ENCODE peak calls at places on chromosomes 7 and 10, in four cellular contexts. D, I, N and J are unnamed samples. For H3K27me3, the result is how much of the 10 kb centered on the place peaks cover.

GRCh38 chr10:3691482-3691881 is 93.5 kb downstream of the KLF6 start:
- DNase-seq in D (no peak), I (no peak), N (no peak), J (no peak)

GRCh38 chr7:107179326-107180163 is 10.7 kb downstream of the HBP1 start:
- DNase-seq in D (no peak), I (peak), N (no peak), J (no peak)

GRCh38 chr10:61960396-61961120 is 59.1 kb downstream of the ARID5B start:
- DNase-seq in D (no peak), I (no peak), N (no peak), J (no peak)

GRCh38 chr7:134890246-134891240 is 95.8 kb upstream of the AGBL3 start:
- DNase-seq in D (peak), I (no peak), N (no peak), J (peak)

GRCh38 chr7:124930655-124931597 is 1.3 kb upstream of the POT1 start:
- DNase-seq in D (no peak), I (no peak), N (no peak), J (no peak)

GRCh38 chr10:7409045-7409731 is 1.6 kb downstream of the SFMBT2 start:
- DNase-seq in D (peak), I (no peak), N (no peak), J (no peak)

GRCh38 chr10:77716943-77717735 is 79.5 kb upstream of the KCNMA1 start:
- DNase-seq in D (peak), I (no peak), N (no peak), J (no peak)

GRCh38 chr7:105734233-105734632 is 142.2 kb downstream of the ATXN7L1 start:
- DNase-seq in D (no peak), I (no peak), N (no peak), J (no peak)

GRCh38 chr10:71600856-71601255 is 118.7 kb downstream of the C10orf105 start:
- DNase-seq in D (no peak), I (no peak), N (no peak), J (no peak)

GRCh38 chr10:15898046-15898445 is 37.7 kb upstream of the MINDY3 start:
- DNase-seq in D (no peak), I (no peak), N (no peak), J (no peak)

GRCh38 chr7:107659666-107660065 is 962 bp upstream of the SLC26A4 start:
- DNase-seq in D (no peak), I (peak), N (no peak), J (no peak)

GRCh38 chr10:68594405-68594804 is 34.3 kb downstream of the TET1 start:
- DNase-seq in D (no peak), I (peak), N (no peak), J (no peak)

GRCh38 chr7:133822001-133822641 is 305.0 kb upstream of the LRGUK start:
- DNase-seq in D (no peak), I (no peak), N (no peak), J (no peak)

GRCh38 chr10:8444630-8445029 is 390.1 kb downstream of the GATA3 start:
- DNase-seq in D (no peak), I (no peak), N (no peak), J (no peak)

GRCh38 chr7:149293338-149293737 is 31.3 kb downstream of the ZNF783 start:
- DNase-seq in D (no peak), I (no peak), N (no peak), J (no peak)

GRCh38 chr10:2341298-2341697 is 604.0 kb upstream of the ADARB2 start:
- DNase-seq in D (no peak), I (no peak), N (no peak), J (no peak)

GRCh38 chr10:122044713-122045112 is 55.8 kb downstream of the TACC2 start:
- DNase-seq in D (peak), I (no peak), N (no peak), J (no peak)

GRCh38 chr7:51234139-51234538 is 82.5 kb downstream of the COBL start:
- DNase-seq in D (no peak), I (no peak), N (no peak), J (no peak)

GRCh38 chr10:36736311-36736710 is 389.1 kb upstream of the ANKRD30A start:
- DNase-seq in D (no peak), I (no peak), N (no peak), J (no peak)

GRCh38 chr10:34654211-34654610 is 160.9 kb downstream of the PARD3 start:
- DNase-seq in D (no peak), I (no peak), N (no peak), J (no peak)

GRCh38 chr7:151186640-151187408 is at the start of gene ASB10:
- DNase-seq in D (no peak), I (no peak), N (no peak), J (no peak)
- TF ChIP-seq POLR2A in D (no peak), I (no peak), N (no peak), J (no peak)

DNA sequence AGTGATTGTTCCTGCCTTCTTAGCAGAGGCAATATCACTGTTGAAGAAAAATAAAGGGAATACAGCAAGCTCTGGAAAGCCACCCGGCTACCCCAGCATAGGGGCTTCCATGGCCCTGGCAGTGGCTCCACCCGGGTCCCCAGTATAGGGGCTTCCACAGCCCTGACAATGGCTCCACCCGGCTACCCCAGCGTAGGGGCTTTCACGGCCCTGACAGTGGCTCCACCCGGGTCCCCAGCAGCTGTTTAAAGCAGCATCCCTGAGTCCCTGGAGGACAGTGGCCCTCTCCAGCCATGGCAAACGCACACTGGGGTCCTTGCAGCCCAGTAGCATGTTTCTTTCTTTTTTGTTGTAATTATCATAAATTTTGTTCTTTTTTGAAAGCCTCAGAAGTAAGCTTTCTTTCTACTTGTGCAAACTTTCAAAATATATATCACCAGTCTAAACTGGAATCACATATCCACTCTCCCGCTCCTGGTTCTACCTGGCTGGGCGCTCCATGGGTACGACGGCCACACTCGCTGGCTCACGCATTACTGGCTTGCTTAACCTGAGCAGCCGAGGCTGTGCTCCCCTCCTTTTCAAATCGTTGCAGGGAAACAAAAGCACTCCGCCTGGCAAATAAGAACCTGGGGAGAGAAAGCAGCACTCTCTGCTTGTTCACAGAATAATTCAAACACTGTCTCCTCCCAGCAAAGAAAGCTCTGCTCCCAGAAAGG is 62.1 kb downstream of the TCERG1L start:
- DNase-seq in D (no peak), I (no peak), N (no peak), J (no peak)
- H3K27me3 ChIP-seq in D (under half), I (under half), N (under half), J (under half)

DNA sequence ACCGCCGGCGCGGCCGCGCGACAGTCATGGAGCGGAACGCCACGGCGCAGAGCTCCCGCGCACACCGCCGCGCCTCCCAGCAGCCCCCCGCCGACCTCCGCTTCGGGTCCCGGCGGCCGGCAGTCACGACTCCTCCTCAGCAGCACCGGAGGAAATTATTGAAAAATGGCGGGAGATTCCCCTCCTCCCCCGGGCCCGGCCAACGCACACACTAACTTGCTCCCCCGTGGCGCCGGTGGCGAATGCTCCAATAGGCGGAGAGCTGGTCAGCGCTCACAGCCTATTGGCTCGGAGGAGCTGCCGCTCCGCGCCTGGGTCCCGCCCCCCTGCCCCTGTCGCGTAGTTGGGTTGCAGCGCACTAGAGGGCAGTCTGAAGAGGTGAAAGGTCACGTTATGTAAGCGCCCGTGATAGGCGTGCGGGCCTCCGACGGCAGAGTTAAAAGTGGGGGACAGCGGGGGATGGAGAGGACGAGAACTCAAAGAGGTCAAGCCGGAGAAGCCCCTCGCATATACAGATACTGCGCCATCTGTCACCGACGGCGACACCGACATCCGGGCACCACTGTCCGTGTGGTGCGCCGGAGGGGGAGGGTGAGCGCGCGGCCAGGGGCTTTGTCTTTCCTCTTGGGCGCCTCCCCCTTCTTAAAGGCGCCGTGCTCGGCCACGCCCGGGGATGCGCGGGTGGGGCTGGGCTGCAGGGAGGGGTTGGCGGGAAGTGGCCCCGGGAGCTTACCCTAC is at the start of gene BAZ1B:
- DNase-seq in D (peak), I (peak), N (peak), J (peak)
- TF ChIP-seq POLR2A in D (peak), I (no peak), N (no peak), J (peak)

DNA sequence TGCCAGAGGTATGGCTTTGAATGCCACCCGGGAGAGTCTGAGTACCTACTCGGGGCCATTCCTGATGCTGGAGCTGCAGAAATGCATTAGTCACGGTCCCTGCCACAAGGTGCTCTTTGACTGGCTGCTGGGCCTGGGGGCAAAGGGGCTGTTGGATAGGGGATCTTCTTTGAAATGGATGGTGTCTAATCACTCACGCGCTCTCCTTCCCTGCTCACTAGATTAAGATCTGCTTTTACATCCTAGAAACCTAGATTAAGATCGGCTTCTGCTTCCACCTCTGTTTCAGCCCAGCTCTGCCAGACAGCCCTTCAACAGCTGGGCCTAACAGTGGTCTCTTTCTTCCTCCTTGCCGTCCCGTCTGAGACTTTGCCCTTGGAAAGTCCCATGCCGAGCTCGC is 57.2 kb downstream of the PAX2 start:
- DNase-seq in D (no peak), I (no peak), N (no peak), J (no peak)
- H3K27me3 ChIP-seq in D (under half), I (under half), N (under half), J (under half)

GRCh38 chr10:76572021-76572420 is 1065.6 kb downstream of the KCNMA1 start:
- DNase-seq in D (no peak), I (no peak), N (no peak), J (no peak)
- TF ChIP-seq POLR2A in D (no peak), I (no peak), N (no peak), J (no peak)